ENCODE peak calls at places on chromosomes 13 and 19, in four cellular contexts. T, A, R and E are unnamed samples. For H3K27me3, the result is how much of the 10 kb centered on the place peaks cover.

GRCh38 chr13:31012285-31013024 is 80.0 kb downstream of the TEX26 start:
- DNase-seq in R (no peak), T (no peak), A (no peak), E (no peak)

GRCh38 chr13:33957497-33957905 is 139.6 kb downstream of the RFC3 start:
- DNase-seq in A (no peak), R (no peak), T (no peak), E (no peak)

GRCh38 chr13:51562011-51562671 is 22.1 kb upstream of the WDFY2 start:
- DNase-seq in R (no peak), A (peak), T (no peak), E (no peak)

GRCh38 chr13:50611117-50611781 is 232.2 kb downstream of the DLEU7 start:
- DNase-seq in T (no peak), R (no peak), A (no peak), E (no peak)

GRCh38 chr19:32373614-32374295 is 28.3 kb downstream of the ZNF507 start:
- DNase-seq in R (no peak), T (no peak), A (no peak), E (no peak)

GRCh38 chr19:38158730-38159129 is 65.3 kb downstream of the DPF1 start:
- DNase-seq in A (no peak), R (no peak), T (no peak), E (no peak)

GRCh38 chr19:44653977-44654784 is 10.5 kb downstream of the PVR start:
- DNase-seq in T (peak), R (peak), A (peak), E (peak)

GRCh38 chr19:13978306-13978705 is 26.0 kb downstream of the DCAF15 start:
- DNase-seq in T (peak), A (peak), R (peak), E (no peak)

GRCh38 chr19:18648971-18649310 is 12.1 kb downstream of the KLHL26 start:
- DNase-seq in T (no peak), R (no peak), A (no peak), E (no peak)
- H3K4me3 ChIP-seq in T (no peak), R (peak), A (no peak), E (no peak)

DNA sequence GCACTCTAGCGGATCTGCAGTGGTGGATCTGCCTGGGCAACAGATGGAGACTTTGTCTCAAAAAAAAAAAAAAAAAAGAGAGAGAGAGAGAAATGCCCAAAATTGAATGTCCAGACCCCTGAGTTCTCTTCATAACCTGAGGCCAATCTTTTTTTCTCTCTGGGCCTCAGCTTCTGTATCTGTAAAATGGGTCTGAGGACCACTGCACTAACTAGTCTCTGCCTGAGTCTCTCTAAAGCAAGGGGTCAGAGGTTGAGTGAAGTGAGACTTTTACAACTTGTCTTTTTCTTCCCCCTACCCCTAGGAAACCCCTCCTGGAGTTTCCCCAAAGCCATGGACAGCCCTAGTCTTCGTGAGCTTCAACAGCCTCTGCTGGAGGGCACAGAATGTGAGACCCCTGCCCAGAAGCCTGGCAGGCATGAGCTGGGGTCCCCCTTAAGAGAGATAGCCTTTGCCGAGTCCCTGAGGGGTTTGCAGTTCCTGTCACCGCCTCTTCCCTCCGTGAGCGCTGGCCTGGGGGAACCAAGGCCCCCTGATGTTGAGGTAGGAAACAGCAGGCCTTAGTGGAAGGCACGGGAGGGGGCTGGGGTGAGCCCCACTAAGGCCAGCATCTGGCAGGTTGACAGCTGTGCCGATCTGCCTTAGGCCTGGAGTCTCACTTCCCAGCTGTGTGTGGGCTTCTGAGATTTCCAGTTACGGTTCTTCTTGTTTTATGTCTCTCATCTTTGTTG is 1.8 kb downstream of the TMEM91 start:
- DNase-seq in A (no peak), T (peak), R (no peak), E (no peak)
- H3K27ac ChIP-seq in A (no peak), T (peak), R (no peak), E (no peak)

GRCh38 chr19:33903489-33903850 is 106.8 kb downstream of the KCTD15 start:
- DNase-seq in A (no peak), R (no peak), T (no peak), E (no peak)
- H3K27me3 ChIP-seq in A (under half), R (under half), T (under half), E (under half)

GRCh38 chr19:10518444-10519361 is 1.5 kb upstream of the S1PR5 start:
- DNase-seq in R (no peak), A (no peak), T (no peak), E (no peak)
- H3K4me3 ChIP-seq in R (peak), A (no peak), T (no peak), E (no peak)

GRCh38 chr13:104008571-104009435 is 942.6 kb upstream of the SLC10A2 start:
- DNase-seq in R (no peak), A (no peak), T (no peak), E (no peak)
- H3K27ac ChIP-seq in R (no peak), A (no peak), T (no peak), E (no peak)

GRCh38 chr13:110333837-110334236 is 26.8 kb downstream of the COL4A2 start:
- DNase-seq in R (peak), A (no peak), T (no peak), E (no peak)
- H3K27me3 ChIP-seq in R (under half), A (under half), T (under half), E (under half)

GRCh38 chr13:99660101-99660500 is 158.8 kb downstream of the TM9SF2 start:
- DNase-seq in T (no peak), A (no peak), R (no peak), E (no peak)

GRCh38 chr13:99656843-99657506 is 155.7 kb downstream of the TM9SF2 start:
- DNase-seq in A (no peak), R (no peak), T (no peak), E (no peak)

GRCh38 chr13:99657848-99658265 is 156.6 kb downstream of the TM9SF2 start:
- DNase-seq in R (peak), A (peak), T (peak), E (peak)

GRCh38 chr13:99659234-99659633 is 158.0 kb downstream of the TM9SF2 start:
- DNase-seq in A (no peak), T (no peak), R (no peak), E (no peak)

GRCh38 chr13:99658266-99658991 is 157.2 kb downstream of the TM9SF2 start:
- DNase-seq in R (peak), T (peak), A (peak), E (peak)
- H3K4me3 ChIP-seq in R (peak), T (peak), A (peak), E (peak)

GRCh38 chr19:9500796-9501195 is 2.4 kb upstream of the ZNF560 start:
- DNase-seq in T (no peak), A (no peak), R (no peak), E (no peak)

GRCh38 chr19:9494096-9494495 is 4.3 kb downstream of the ZNF560 start:
- DNase-seq in T (no peak), R (no peak), A (no peak), E (no peak)

DNA sequence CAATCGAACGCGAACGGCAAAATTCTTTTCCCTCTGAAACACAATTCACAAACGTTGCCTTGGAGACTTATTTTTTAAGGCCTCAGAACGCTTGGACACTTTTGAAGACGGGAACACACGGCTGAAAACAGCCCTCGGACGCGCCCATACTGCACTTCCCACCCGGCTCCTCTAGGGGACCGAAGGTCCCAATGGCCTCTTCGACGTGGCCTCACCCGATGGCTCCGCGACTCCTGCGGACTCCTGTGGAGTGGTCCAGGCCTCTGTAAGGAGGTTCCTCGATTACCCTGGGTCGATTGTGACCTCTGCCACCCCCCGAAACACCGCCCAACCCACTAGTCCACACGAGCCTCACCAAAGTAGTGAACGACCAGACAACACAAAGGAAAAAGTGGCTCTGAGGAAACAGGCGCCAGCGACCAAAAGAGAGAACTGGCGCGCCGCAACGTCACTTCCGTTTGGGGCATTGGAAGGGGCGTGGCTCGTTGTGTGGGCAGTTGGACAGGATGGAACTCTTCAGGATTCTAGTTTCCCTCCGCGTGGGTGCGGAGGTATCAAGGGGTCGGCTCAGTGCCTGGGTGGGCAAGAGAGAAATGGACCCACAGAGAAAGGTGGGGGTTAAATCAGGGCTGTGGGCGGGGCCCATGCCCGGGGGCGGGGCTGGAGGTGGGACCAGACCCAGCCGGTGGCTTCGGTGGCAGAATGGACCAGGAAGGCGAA is at the start of gene ZNF560:
- DNase-seq in T (no peak), R (no peak), A (no peak), E (no peak)
- H3K27ac ChIP-seq in T (no peak), R (no peak), A (no peak), E (no peak)

GRCh38 chr13:60146491-60146890 is 17.2 kb downstream of the DIAPH3 start:
- DNase-seq in R (no peak), T (no peak), A (no peak), E (no peak)
- H3K27me3 ChIP-seq in R (under half), T (under half), A (under half), E (under half)

DNA sequence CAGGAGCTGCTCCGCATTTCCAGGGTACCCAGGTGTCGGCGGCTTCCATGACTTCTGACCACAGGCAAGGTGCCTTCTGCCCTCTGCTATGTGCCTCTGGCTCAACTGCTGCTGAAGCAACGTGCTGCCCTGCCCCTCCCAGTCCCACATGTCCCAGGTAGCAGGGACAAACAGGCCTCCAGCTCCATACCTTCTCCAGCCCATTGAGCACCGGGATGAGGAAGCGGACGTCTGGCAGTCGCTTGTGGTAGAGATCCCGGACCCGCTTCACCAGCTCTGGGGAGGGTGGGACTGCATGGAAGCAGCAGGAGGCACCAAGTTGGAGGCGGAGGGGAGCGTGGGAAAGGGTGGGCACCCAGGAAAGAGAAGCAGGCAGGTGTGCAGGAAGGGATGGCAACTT is 8.1 kb upstream of the RSPH6A start:
- DNase-seq in R (no peak), T (peak), A (no peak), E (no peak)
- H3K4me3 ChIP-seq in R (no peak), T (no peak), A (no peak), E (no peak)